ENCODE peak calls at places on chromosomes 12 and 14, in five cellular contexts. T is H9, R is mesendoderm, U is mesenchymal stem cell, C is neuronal stem cell. B is an unnamed sample.

GRCh38 chr12:130214686-130215370 is 52.6 kb downstream of the FZD10 start:
- DNase-seq in T (no peak), R (peak; percentile 39), U (no peak), C (no peak), B (no peak)

GRCh38 chr12:94074970-94075695 is 73.2 kb upstream of the PLXNC1 start:
- DNase-seq in T (peak; percentile 56), R (peak; percentile 83), U (peak; percentile 92), C (peak; percentile 23), B (peak; percentile 89)

GRCh38 chr14:60965402-60965801 is 15.5 kb downstream of the TRMT5 start:
- DNase-seq in T (no peak), R (no peak), U (peak; percentile 54), C (no peak), B (peak; percentile 92)

GRCh38 chr12:12689672-12690287 is 6.2 kb downstream of the GPR19 start:
- DNase-seq in T (no peak), R (no peak), U (no peak), C (no peak), B (peak; percentile 11)

GRCh38 chr14:83885748-83886382 is 1644.1 kb upstream of the FLRT2 start:
- DNase-seq in T (no peak), R (no peak), U (peak; percentile 5), C (no peak), B (no peak)

GRCh38 chr14:96962337-96962736 is 165.2 kb downstream of the VRK1 start:
- DNase-seq in T (no peak), R (peak; percentile 18), U (no peak), C (no peak), B (no peak)

GRCh38 chr14:72714094-72714493 is 179.8 kb downstream of the DPF3 start:
- DNase-seq in T (no peak), R (no peak), U (no peak), C (no peak), B (no peak)

GRCh38 chr12:52570511-52570910 is 3.1 kb downstream of the KRT74 start:
- DNase-seq in T (no peak), R (no peak), U (no peak), C (no peak), B (no peak)

GRCh38 chr14:26255213-26255612 is 342.6 kb downstream of the NOVA1 start:
- DNase-seq in T (no peak), R (peak; percentile 66), U (peak; percentile 39), C (no peak), B (peak; percentile 31)

GRCh38 chr12:56158029-56158925 is at the start of gene MYL6:
- DNase-seq in T (peak; percentile 98), R (peak; percentile 99), U (peak; percentile 98), C (peak; percentile 93), B (peak; percentile 99)
- H2BK120ac ChIP-seq in T (peak within 1 kb of the TSS; percentile 64), R (no peak within 1 kb of the TSS), U (peak within 1 kb of the TSS; percentile 67), C (no peak within 1 kb of the TSS), B (peak within 1 kb of the TSS; percentile 62)

DNA sequence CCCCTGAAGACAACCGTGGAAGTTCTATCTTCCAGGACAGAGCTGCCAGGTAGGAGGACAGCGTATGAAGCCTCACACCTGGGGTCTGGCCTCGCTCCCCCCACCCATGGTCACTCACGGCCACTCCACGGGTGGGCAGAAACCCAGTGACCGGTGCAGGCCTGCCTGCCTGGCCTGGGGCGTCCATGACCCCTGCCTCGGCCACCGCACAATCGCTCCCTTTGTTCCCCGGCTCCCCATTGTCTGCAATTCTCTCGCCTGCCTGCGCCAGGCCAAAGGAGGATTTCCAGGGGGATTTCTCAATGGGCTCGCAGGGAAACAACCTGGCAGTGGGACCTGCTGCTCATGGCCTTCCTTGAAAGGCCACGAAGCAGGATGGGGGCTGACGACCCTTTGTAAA is 22.6 kb downstream of the CCDC85C start:
- DNase-seq in T (no peak), R (no peak), U (no peak), C (peak; percentile 77), B (no peak)
- H2BK120ac ChIP-seq in T (no peak overlapping the region), R (no peak overlapping the region), U (no peak overlapping the region), C (peak overlapping the region; percentile 35), B (peak overlapping the region; percentile 84)

GRCh38 chr12:16348435-16349131 is 1.1 kb downstream of the MGST1 start:
- DNase-seq in T (no peak), R (peak; percentile 22), U (peak; percentile 39), C (no peak), B (peak; percentile 19)
- H2BK120ac ChIP-seq in T (no peak overlapping the region), R (peak overlapping the region; percentile 85), U (peak overlapping the region; percentile 71), C (no peak overlapping the region), B (peak overlapping the region; percentile 94)

GRCh38 chr12:103962493-103962892 is 3.2 kb upstream of the TDG start:
- DNase-seq in T (no peak), R (peak; percentile 57), U (peak; percentile 15), C (no peak), B (no peak)

GRCh38 chr12:103964805-103965204 is 867 bp upstream of the TDG start:
- DNase-seq in T (no peak), R (no peak), U (no peak), C (no peak), B (no peak)

GRCh38 chr12:103966736-103967135 is 1.1 kb downstream of the TDG start:
- DNase-seq in T (no peak), R (no peak), U (peak; percentile 17), C (no peak), B (no peak)

GRCh38 chr12:103965590-103966407 is at the start of gene TDG:
- DNase-seq in T (peak; percentile 100), R (peak; percentile 99), U (peak; percentile 99), C (peak; percentile 95), B (peak; percentile 99)

GRCh38 chr12:103965255-103965589 is 450 bp upstream of the TDG start:
- DNase-seq in T (no peak), R (no peak), U (no peak), C (no peak), B (no peak)
- H2BK120ac ChIP-seq in T (no peak overlapping the region), R (no peak overlapping the region), U (peak overlapping the region; percentile 85), C (no peak overlapping the region), B (peak overlapping the region; percentile 86)

DNA sequence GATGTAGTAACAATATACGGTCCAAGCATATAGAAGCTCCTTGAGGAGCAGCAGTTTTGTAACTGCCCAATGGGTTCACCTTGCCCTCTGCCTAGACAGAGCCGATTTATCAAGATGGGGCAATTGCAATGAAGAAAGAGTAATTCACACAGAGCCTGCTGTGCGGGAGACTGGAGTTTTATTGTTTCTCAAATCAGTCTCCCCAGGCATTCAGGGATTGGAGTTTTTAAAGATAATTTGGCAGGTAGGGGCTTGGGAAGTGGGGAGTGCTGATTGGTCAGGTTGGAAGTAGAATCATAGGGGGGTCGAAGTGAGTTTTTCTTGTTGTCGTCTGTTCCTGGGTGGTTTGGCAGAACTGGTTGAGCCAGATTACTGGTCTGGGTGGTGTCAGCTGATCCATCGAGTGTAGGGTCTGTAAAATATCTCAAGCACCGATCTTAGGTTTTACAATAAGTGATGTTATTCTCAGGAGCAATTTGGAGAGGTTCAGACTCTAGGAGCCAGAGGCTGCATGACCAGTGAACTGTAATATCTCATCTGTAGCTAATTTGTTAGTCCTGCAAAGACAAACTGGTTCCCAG is 9.6 kb upstream of the SERPINA1 start:
- DNase-seq in T (no peak), R (peak; percentile 54), U (no peak), C (no peak), B (no peak)
- H2BK120ac ChIP-seq in T (no peak overlapping the region), R (no peak overlapping the region), U (no peak overlapping the region), C (no peak overlapping the region), B (no peak overlapping the region)

DNA sequence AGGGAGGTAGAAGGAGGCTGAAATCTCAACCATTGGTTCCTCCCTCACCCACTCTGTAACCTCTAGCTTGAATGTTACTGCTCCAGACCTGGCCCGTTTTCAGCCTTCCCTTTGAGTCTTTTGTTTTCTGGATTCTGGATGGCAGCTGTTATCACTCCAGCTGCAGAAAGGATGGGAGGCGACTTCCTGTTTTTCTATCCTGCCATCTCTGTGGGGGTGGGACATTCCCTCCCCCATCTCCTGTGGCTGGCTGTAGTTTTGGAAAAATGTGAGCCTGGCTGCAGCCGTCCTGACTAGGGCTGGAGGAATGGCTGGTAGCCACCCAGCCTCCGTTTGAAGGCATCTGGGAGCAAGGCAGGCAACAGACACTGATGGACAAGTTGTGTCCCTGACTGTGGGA is 2.9 kb upstream of the PPFIBP1 start:
- DNase-seq in T (peak; percentile 47), R (peak; percentile 91), U (no peak), C (no peak), B (peak; percentile 52)
- H2BK120ac ChIP-seq in T (no peak overlapping the region), R (peak overlapping the region; percentile 10), U (no peak overlapping the region), C (no peak overlapping the region), B (peak overlapping the region; percentile 80)

DNA sequence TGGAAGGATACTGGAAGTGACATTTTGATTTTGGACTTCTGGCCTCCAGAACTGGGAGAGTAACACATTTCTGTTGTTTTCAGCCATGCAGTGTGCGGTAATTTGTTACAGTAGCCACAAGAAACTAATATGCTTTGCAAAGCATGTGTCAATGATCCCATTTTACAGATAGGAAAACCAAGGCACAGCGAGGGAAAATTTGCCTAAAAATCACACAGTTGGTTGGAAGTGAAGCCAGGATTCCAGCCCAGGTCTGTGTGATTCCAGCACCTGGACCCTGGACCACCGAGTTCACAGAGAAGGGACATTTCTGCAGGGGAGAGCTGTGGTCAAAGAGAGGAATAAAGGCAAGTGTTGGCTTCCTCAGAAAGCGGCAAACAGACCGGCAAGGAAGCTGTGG is 106.7 kb upstream of the MED13L start:
- DNase-seq in T (no peak), R (no peak), U (no peak), C (no peak), B (no peak)
- H2BK120ac ChIP-seq in T (no peak overlapping the region), R (no peak overlapping the region), U (no peak overlapping the region), C (peak overlapping the region; percentile 1), B (peak overlapping the region; percentile 74)

B was measured in IMR-90.